ENCODE peak calls at places on chromosomes 1 and 21, in nine cellular contexts. One of them, this sample, is unnamed.

GRCh38 chr1:241465673-241466072 is 53.9 kb downstream of the FH start:
- DNase-seq in hippocampal formation: no peak
- DNase-seq in stimulated activated CD8-positive, alpha-beta memory T cell treated with anti-CD3 and anti-CD28 coated beads, Interleukin-15, amount 100 ng/mL, for 4 hours: no peak
- DNase-seq in HTR-8/SVneo: no peak
- DNase-seq in left lobe of liver: no peak
- DNase-seq in ELR: peak
- DNase-seq in NCI-H1694: no peak
- DNase-seq in EL: no peak
- DNase-seq in heart left ventricle: no peak
- DNase-seq in this sample: no peak

GRCh38 chr1:6427445-6428390 is 3.1 kb downstream of the ESPN start:
- DNase-seq in hippocampal formation: no peak
- DNase-seq in stimulated activated CD8-positive, alpha-beta memory T cell treated with anti-CD3 and anti-CD28 coated beads, Interleukin-15, amount 100 ng/mL, for 4 hours: no peak
- DNase-seq in HTR-8/SVneo: no peak
- DNase-seq in left lobe of liver: no peak
- DNase-seq in ELR: no peak
- DNase-seq in NCI-H1694: no peak
- DNase-seq in EL: no peak
- DNase-seq in heart left ventricle: no peak
- DNase-seq in this sample: no peak

GRCh38 chr1:88998716-88999115 is 6.3 kb upstream of the KYAT3 start:
- DNase-seq in hippocampal formation: no peak
- DNase-seq in stimulated activated CD8-positive, alpha-beta memory T cell treated with anti-CD3 and anti-CD28 coated beads, Interleukin-15, amount 100 ng/mL, for 4 hours: no peak
- DNase-seq in HTR-8/SVneo: peak
- DNase-seq in left lobe of liver: no peak
- DNase-seq in ELR: peak
- DNase-seq in NCI-H1694: peak
- DNase-seq in EL: peak
- DNase-seq in heart left ventricle: no peak
- DNase-seq in this sample: peak

GRCh38 chr1:9881838-9882249 is 28.2 kb downstream of the CTNNBIP1 start:
- DNase-seq in hippocampal formation: no peak
- DNase-seq in stimulated activated CD8-positive, alpha-beta memory T cell treated with anti-CD3 and anti-CD28 coated beads, Interleukin-15, amount 100 ng/mL, for 4 hours: no peak
- DNase-seq in HTR-8/SVneo: peak
- DNase-seq in left lobe of liver: no peak
- DNase-seq in ELR: peak
- DNase-seq in NCI-H1694: no peak
- DNase-seq in EL: peak
- DNase-seq in heart left ventricle: no peak
- DNase-seq in this sample: peak

GRCh38 chr1:76744989-76745388 is 122.3 kb upstream of the ST6GALNAC5 start:
- DNase-seq in hippocampal formation: no peak
- DNase-seq in stimulated activated CD8-positive, alpha-beta memory T cell treated with anti-CD3 and anti-CD28 coated beads, Interleukin-15, amount 100 ng/mL, for 4 hours: no peak
- DNase-seq in HTR-8/SVneo: no peak
- DNase-seq in left lobe of liver: no peak
- DNase-seq in ELR: no peak
- DNase-seq in NCI-H1694: no peak
- DNase-seq in EL: no peak
- DNase-seq in heart left ventricle: no peak
- DNase-seq in this sample: no peak

GRCh38 chr1:183632087-183632486 is 3.5 kb downstream of the ARPC5 start:
- DNase-seq in hippocampal formation: no peak
- DNase-seq in stimulated activated CD8-positive, alpha-beta memory T cell treated with anti-CD3 and anti-CD28 coated beads, Interleukin-15, amount 100 ng/mL, for 4 hours: no peak
- DNase-seq in HTR-8/SVneo: no peak
- DNase-seq in left lobe of liver: no peak
- DNase-seq in ELR: peak
- DNase-seq in NCI-H1694: no peak
- DNase-seq in EL: peak
- DNase-seq in heart left ventricle: no peak
- DNase-seq in this sample: no peak

GRCh38 chr21:29114765-29115164 is 15.7 kb upstream of the MAP3K7CL start:
- DNase-seq in hippocampal formation: no peak
- DNase-seq in stimulated activated CD8-positive, alpha-beta memory T cell treated with anti-CD3 and anti-CD28 coated beads, Interleukin-15, amount 100 ng/mL, for 4 hours: no peak
- DNase-seq in HTR-8/SVneo: peak
- DNase-seq in left lobe of liver: no peak
- DNase-seq in ELR: peak
- DNase-seq in NCI-H1694: no peak
- DNase-seq in EL: peak
- DNase-seq in heart left ventricle: no peak
- DNase-seq in this sample: peak

GRCh38 chr1:8202182-8202905 is 115.6 kb upstream of the SLC45A1 start:
- DNase-seq in hippocampal formation: no peak
- DNase-seq in stimulated activated CD8-positive, alpha-beta memory T cell treated with anti-CD3 and anti-CD28 coated beads, Interleukin-15, amount 100 ng/mL, for 4 hours: no peak
- DNase-seq in HTR-8/SVneo: peak
- DNase-seq in left lobe of liver: peak
- DNase-seq in ELR: peak
- DNase-seq in NCI-H1694: no peak
- DNase-seq in EL: peak
- DNase-seq in heart left ventricle: peak
- DNase-seq in this sample: no peak

GRCh38 chr1:22406722-22407495 is 44.7 kb upstream of the ZBTB40 start:
- DNase-seq in hippocampal formation: no peak
- DNase-seq in stimulated activated CD8-positive, alpha-beta memory T cell treated with anti-CD3 and anti-CD28 coated beads, Interleukin-15, amount 100 ng/mL, for 4 hours: no peak
- DNase-seq in HTR-8/SVneo: peak
- DNase-seq in left lobe of liver: no peak
- DNase-seq in ELR: no peak
- DNase-seq in NCI-H1694: no peak
- DNase-seq in EL: peak
- DNase-seq in heart left ventricle: no peak
- DNase-seq in this sample: no peak

GRCh38 chr1:117205368-117205767 is 5.4 kb downstream of the VTCN1 start:
- DNase-seq in hippocampal formation: no peak
- DNase-seq in stimulated activated CD8-positive, alpha-beta memory T cell treated with anti-CD3 and anti-CD28 coated beads, Interleukin-15, amount 100 ng/mL, for 4 hours: no peak
- DNase-seq in HTR-8/SVneo: no peak
- DNase-seq in left lobe of liver: no peak
- DNase-seq in ELR: no peak
- DNase-seq in NCI-H1694: no peak
- DNase-seq in EL: peak
- DNase-seq in heart left ventricle: no peak
- DNase-seq in this sample: no peak

GRCh38 chr1:5165747-5166146 is 511.3 kb downstream of the AJAP1 start:
- DNase-seq in hippocampal formation: no peak
- DNase-seq in stimulated activated CD8-positive, alpha-beta memory T cell treated with anti-CD3 and anti-CD28 coated beads, Interleukin-15, amount 100 ng/mL, for 4 hours: no peak
- DNase-seq in HTR-8/SVneo: no peak
- DNase-seq in left lobe of liver: no peak
- DNase-seq in ELR: no peak
- DNase-seq in NCI-H1694: no peak
- DNase-seq in EL: no peak
- DNase-seq in heart left ventricle: no peak
- DNase-seq in this sample: no peak

GRCh38 chr1:42186172-42186571 is 21.6 kb upstream of the GUCA2A start:
- DNase-seq in hippocampal formation: no peak
- DNase-seq in stimulated activated CD8-positive, alpha-beta memory T cell treated with anti-CD3 and anti-CD28 coated beads, Interleukin-15, amount 100 ng/mL, for 4 hours: no peak
- DNase-seq in HTR-8/SVneo: no peak
- DNase-seq in left lobe of liver: no peak
- DNase-seq in ELR: peak
- DNase-seq in NCI-H1694: no peak
- DNase-seq in EL: peak
- DNase-seq in heart left ventricle: no peak
- DNase-seq in this sample: no peak

GRCh38 chr1:226593541-226593940 is 45.0 kb downstream of the STUM start:
- DNase-seq in hippocampal formation: no peak
- DNase-seq in stimulated activated CD8-positive, alpha-beta memory T cell treated with anti-CD3 and anti-CD28 coated beads, Interleukin-15, amount 100 ng/mL, for 4 hours: no peak
- DNase-seq in HTR-8/SVneo: no peak
- DNase-seq in left lobe of liver: no peak
- DNase-seq in ELR: no peak
- DNase-seq in NCI-H1694: no peak
- DNase-seq in EL: no peak
- DNase-seq in heart left ventricle: no peak
- DNase-seq in this sample: no peak

GRCh38 chr1:217272385-217272784 is 358.5 kb downstream of the GPATCH2 start:
- DNase-seq in hippocampal formation: no peak
- DNase-seq in stimulated activated CD8-positive, alpha-beta memory T cell treated with anti-CD3 and anti-CD28 coated beads, Interleukin-15, amount 100 ng/mL, for 4 hours: no peak
- DNase-seq in HTR-8/SVneo: no peak
- DNase-seq in left lobe of liver: no peak
- DNase-seq in ELR: peak
- DNase-seq in NCI-H1694: no peak
- DNase-seq in EL: peak
- DNase-seq in heart left ventricle: no peak
- DNase-seq in this sample: no peak

GRCh38 chr21:36698160-36699025 is 522 bp upstream of the SIM2 start:
- DNase-seq in hippocampal formation: no peak
- DNase-seq in stimulated activated CD8-positive, alpha-beta memory T cell treated with anti-CD3 and anti-CD28 coated beads, Interleukin-15, amount 100 ng/mL, for 4 hours: no peak
- DNase-seq in HTR-8/SVneo: peak
- DNase-seq in left lobe of liver: no peak
- DNase-seq in ELR: no peak
- DNase-seq in NCI-H1694: no peak
- DNase-seq in EL: no peak
- DNase-seq in heart left ventricle: no peak
- DNase-seq in this sample: peak

GRCh38 chr1:7621334-7622219 is 149.5 kb upstream of the VAMP3 start:
- DNase-seq in hippocampal formation: no peak
- DNase-seq in stimulated activated CD8-positive, alpha-beta memory T cell treated with anti-CD3 and anti-CD28 coated beads, Interleukin-15, amount 100 ng/mL, for 4 hours: no peak
- DNase-seq in HTR-8/SVneo: no peak
- DNase-seq in left lobe of liver: no peak
- DNase-seq in ELR: peak
- DNase-seq in NCI-H1694: no peak
- DNase-seq in EL: peak
- DNase-seq in heart left ventricle: no peak
- DNase-seq in this sample: no peak

GRCh38 chr1:246012271-246012854 is 494.7 kb downstream of the SMYD3 start:
- DNase-seq in hippocampal formation: no peak
- DNase-seq in stimulated activated CD8-positive, alpha-beta memory T cell treated with anti-CD3 and anti-CD28 coated beads, Interleukin-15, amount 100 ng/mL, for 4 hours: no peak
- DNase-seq in HTR-8/SVneo: peak
- DNase-seq in left lobe of liver: no peak
- DNase-seq in ELR: peak
- DNase-seq in NCI-H1694: peak
- DNase-seq in EL: peak
- DNase-seq in heart left ventricle: no peak
- DNase-seq in this sample: no peak

GRCh38 chr1:106975944-106976343 is 80.5 kb upstream of the PRMT6 start:
- DNase-seq in hippocampal formation: no peak
- DNase-seq in stimulated activated CD8-positive, alpha-beta memory T cell treated with anti-CD3 and anti-CD28 coated beads, Interleukin-15, amount 100 ng/mL, for 4 hours: no peak
- DNase-seq in HTR-8/SVneo: no peak
- DNase-seq in left lobe of liver: no peak
- DNase-seq in ELR: peak
- DNase-seq in NCI-H1694: no peak
- DNase-seq in EL: peak
- DNase-seq in heart left ventricle: no peak
- DNase-seq in this sample: no peak

GRCh38 chr1:165369255-165369848 is 12.8 kb upstream of the LMX1A start:
- DNase-seq in hippocampal formation: peak
- DNase-seq in stimulated activated CD8-positive, alpha-beta memory T cell treated with anti-CD3 and anti-CD28 coated beads, Interleukin-15, amount 100 ng/mL, for 4 hours: no peak
- DNase-seq in HTR-8/SVneo: peak
- DNase-seq in left lobe of liver: peak
- DNase-seq in ELR: peak
- DNase-seq in NCI-H1694: peak
- DNase-seq in EL: peak
- DNase-seq in heart left ventricle: peak
- DNase-seq in this sample: peak

GRCh38 chr21:35969281-35969680 is 91.0 kb downstream of the SETD4 start:
- DNase-seq in hippocampal formation: no peak
- DNase-seq in stimulated activated CD8-positive, alpha-beta memory T cell treated with anti-CD3 and anti-CD28 coated beads, Interleukin-15, amount 100 ng/mL, for 4 hours: no peak
- DNase-seq in HTR-8/SVneo: no peak
- DNase-seq in left lobe of liver: no peak
- DNase-seq in ELR: no peak
- DNase-seq in NCI-H1694: no peak
- DNase-seq in EL: no peak
- DNase-seq in heart left ventricle: no peak
- DNase-seq in this sample: no peak

GRCh38 chr1:119582801-119583200 is 65.3 kb downstream of the ZNF697 start:
- DNase-seq in hippocampal formation: peak
- DNase-seq in stimulated activated CD8-positive, alpha-beta memory T cell treated with anti-CD3 and anti-CD28 coated beads, Interleukin-15, amount 100 ng/mL, for 4 hours: no peak
- DNase-seq in HTR-8/SVneo: peak
- DNase-seq in left lobe of liver: peak
- DNase-seq in ELR: peak
- DNase-seq in NCI-H1694: peak
- DNase-seq in EL: peak
- DNase-seq in heart left ventricle: peak
- DNase-seq in this sample: peak

GRCh38 chr1:30526652-30527345 is 196.6 kb downstream of the MATN1 start:
- DNase-seq in hippocampal formation: no peak
- DNase-seq in stimulated activated CD8-positive, alpha-beta memory T cell treated with anti-CD3 and anti-CD28 coated beads, Interleukin-15, amount 100 ng/mL, for 4 hours: no peak
- DNase-seq in HTR-8/SVneo: no peak
- DNase-seq in left lobe of liver: peak
- DNase-seq in ELR: no peak
- DNase-seq in NCI-H1694: no peak
- DNase-seq in EL: no peak
- DNase-seq in heart left ventricle: no peak
- DNase-seq in this sample: no peak

GRCh38 chr1:203040518-203041275 is 14.4 kb downstream of the PPFIA4 start:
- DNase-seq in hippocampal formation: no peak
- DNase-seq in stimulated activated CD8-positive, alpha-beta memory T cell treated with anti-CD3 and anti-CD28 coated beads, Interleukin-15, amount 100 ng/mL, for 4 hours: no peak
- DNase-seq in HTR-8/SVneo: no peak
- DNase-seq in left lobe of liver: no peak
- DNase-seq in ELR: no peak
- DNase-seq in NCI-H1694: no peak
- DNase-seq in EL: no peak
- DNase-seq in heart left ventricle: no peak
- DNase-seq in this sample: no peak

GRCh38 chr1:182229907-182230522 is 161.6 kb downstream of the GLUL start:
- DNase-seq in hippocampal formation: no peak
- DNase-seq in stimulated activated CD8-positive, alpha-beta memory T cell treated with anti-CD3 and anti-CD28 coated beads, Interleukin-15, amount 100 ng/mL, for 4 hours: no peak
- DNase-seq in HTR-8/SVneo: no peak
- DNase-seq in left lobe of liver: no peak
- DNase-seq in ELR: no peak
- DNase-seq in NCI-H1694: peak
- DNase-seq in EL: no peak
- DNase-seq in heart left ventricle: no peak
- DNase-seq in this sample: no peak

GRCh38 chr1:17903386-17903785 is 148.3 kb downstream of the ACTL8 start:
- DNase-seq in hippocampal formation: no peak
- DNase-seq in stimulated activated CD8-positive, alpha-beta memory T cell treated with anti-CD3 and anti-CD28 coated beads, Interleukin-15, amount 100 ng/mL, for 4 hours: no peak
- DNase-seq in HTR-8/SVneo: no peak
- DNase-seq in left lobe of liver: no peak
- DNase-seq in ELR: no peak
- DNase-seq in NCI-H1694: no peak
- DNase-seq in EL: no peak
- DNase-seq in heart left ventricle: no peak
- DNase-seq in this sample: no peak

GRCh38 chr1:212432706-212433576 is at the start of gene NENF:
- DNase-seq in hippocampal formation: peak
- DNase-seq in stimulated activated CD8-positive, alpha-beta memory T cell treated with anti-CD3 and anti-CD28 coated beads, Interleukin-15, amount 100 ng/mL, for 4 hours: peak
- DNase-seq in HTR-8/SVneo: peak
- DNase-seq in left lobe of liver: peak
- DNase-seq in ELR: peak
- DNase-seq in NCI-H1694: peak
- DNase-seq in EL: peak
- DNase-seq in heart left ventricle: peak
- DNase-seq in this sample: peak

GRCh38 chr1:201022824-201023516 is 544 bp downstream of the KIF21B start:
- DNase-seq in hippocampal formation: no peak
- DNase-seq in stimulated activated CD8-positive, alpha-beta memory T cell treated with anti-CD3 and anti-CD28 coated beads, Interleukin-15, amount 100 ng/mL, for 4 hours: no peak
- DNase-seq in HTR-8/SVneo: no peak
- DNase-seq in left lobe of liver: no peak
- DNase-seq in ELR: peak
- DNase-seq in NCI-H1694: no peak
- DNase-seq in EL: peak
- DNase-seq in heart left ventricle: no peak
- DNase-seq in this sample: no peak

GRCh38 chr21:42655797-42656770 is 2.7 kb downstream of the PDE9A start:
- DNase-seq in hippocampal formation: no peak
- DNase-seq in stimulated activated CD8-positive, alpha-beta memory T cell treated with anti-CD3 and anti-CD28 coated beads, Interleukin-15, amount 100 ng/mL, for 4 hours: no peak
- DNase-seq in HTR-8/SVneo: no peak
- DNase-seq in left lobe of liver: no peak
- DNase-seq in ELR: no peak
- DNase-seq in NCI-H1694: no peak
- DNase-seq in EL: no peak
- DNase-seq in heart left ventricle: no peak
- DNase-seq in this sample: no peak

GRCh38 chr1:183235503-183235902 is 49.4 kb downstream of the LAMC2 start:
- DNase-seq in hippocampal formation: no peak
- DNase-seq in stimulated activated CD8-positive, alpha-beta memory T cell treated with anti-CD3 and anti-CD28 coated beads, Interleukin-15, amount 100 ng/mL, for 4 hours: no peak
- DNase-seq in HTR-8/SVneo: no peak
- DNase-seq in left lobe of liver: no peak
- DNase-seq in ELR: no peak
- DNase-seq in NCI-H1694: no peak
- DNase-seq in EL: no peak
- DNase-seq in heart left ventricle: no peak
- DNase-seq in this sample: no peak

GRCh38 chr1:42259059-42259738 is 75.8 kb downstream of the FOXJ3 start:
- DNase-seq in hippocampal formation: peak
- DNase-seq in stimulated activated CD8-positive, alpha-beta memory T cell treated with anti-CD3 and anti-CD28 coated beads, Interleukin-15, amount 100 ng/mL, for 4 hours: no peak
- DNase-seq in HTR-8/SVneo: no peak
- DNase-seq in left lobe of liver: no peak
- DNase-seq in ELR: no peak
- DNase-seq in NCI-H1694: no peak
- DNase-seq in EL: peak
- DNase-seq in heart left ventricle: no peak
- DNase-seq in this sample: no peak

This sample was measured in LoVo.